ENCODE peak calls at places on chromosomes 12 and 14, in four cellular contexts. U, M, X and F are unnamed samples.

GRCh38 chr12:47768323-47768811 is 4.7 kb upstream of the SLC48A1 start:
- DNase-seq in U (peak; percentile 25), M (no peak), X (no peak), F (no peak)

GRCh38 chr14:100857196-100857922 is 31.4 kb downstream of the MEG3 start:
- DNase-seq in U (no peak), M (no peak), X (no peak), F (no peak)

GRCh38 chr12:62484234-62484633 is 17.6 kb downstream of the MON2 start:
- DNase-seq in U (no peak), M (no peak), X (no peak), F (no peak)

GRCh38 chr12:113860950-113861349 is 105.2 kb downstream of the RBM19 start:
- DNase-seq in U (peak; percentile 98), M (no peak), X (no peak), F (peak; percentile 33)

GRCh38 chr14:101225116-101225728 is 321.7 kb upstream of the RTL1 start:
- DNase-seq in U (no peak), M (no peak), X (no peak), F (peak; percentile 49)

GRCh38 chr14:79018846-79019245 is 848.7 kb downstream of the NRXN3 start:
- DNase-seq in U (peak; percentile 82), M (no peak), X (no peak), F (no peak)

GRCh38 chr12:67854351-67854750 is 134.9 kb upstream of the IFNG-AS1 start:
- DNase-seq in U (no peak), M (no peak), X (no peak), F (no peak)

GRCh38 chr14:24416254-24416931 is 13.1 kb downstream of the CBLN3 start:
- DNase-seq in U (no peak), M (no peak), X (no peak), F (peak; percentile 72)

GRCh38 chr14:64634558-64634957 is 69.7 kb upstream of the PLEKHG3 start:
- DNase-seq in U (no peak), M (no peak), X (no peak), F (no peak)

GRCh38 chr12:121796855-121797751 is 3.6 kb upstream of the RHOF start:
- DNase-seq in U (peak; percentile 83), M (peak; percentile 87), X (no peak), F (peak; percentile 72)

GRCh38 chr14:99784508-99784907 is 8.7 kb upstream of the EML1 start:
- DNase-seq in U (no peak), M (no peak), X (no peak), F (no peak)

GRCh38 chr12:131280426-131280825 is 326.7 kb downstream of the ADGRD1 start:
- DNase-seq in U (no peak), M (no peak), X (no peak), F (no peak)
- TF ChIP-seq CHD1 in U (no peak), M (no peak), X (no peak), F (no peak)

GRCh38 chr14:50932592-50933500 is 11.4 kb downstream of the PYGL start:
- DNase-seq in U (peak; percentile 8), M (no peak), X (no peak), F (no peak)
- TF ChIP-seq CHD1 in U (no peak), M (no peak), X (no peak), F (no peak)

DNA sequence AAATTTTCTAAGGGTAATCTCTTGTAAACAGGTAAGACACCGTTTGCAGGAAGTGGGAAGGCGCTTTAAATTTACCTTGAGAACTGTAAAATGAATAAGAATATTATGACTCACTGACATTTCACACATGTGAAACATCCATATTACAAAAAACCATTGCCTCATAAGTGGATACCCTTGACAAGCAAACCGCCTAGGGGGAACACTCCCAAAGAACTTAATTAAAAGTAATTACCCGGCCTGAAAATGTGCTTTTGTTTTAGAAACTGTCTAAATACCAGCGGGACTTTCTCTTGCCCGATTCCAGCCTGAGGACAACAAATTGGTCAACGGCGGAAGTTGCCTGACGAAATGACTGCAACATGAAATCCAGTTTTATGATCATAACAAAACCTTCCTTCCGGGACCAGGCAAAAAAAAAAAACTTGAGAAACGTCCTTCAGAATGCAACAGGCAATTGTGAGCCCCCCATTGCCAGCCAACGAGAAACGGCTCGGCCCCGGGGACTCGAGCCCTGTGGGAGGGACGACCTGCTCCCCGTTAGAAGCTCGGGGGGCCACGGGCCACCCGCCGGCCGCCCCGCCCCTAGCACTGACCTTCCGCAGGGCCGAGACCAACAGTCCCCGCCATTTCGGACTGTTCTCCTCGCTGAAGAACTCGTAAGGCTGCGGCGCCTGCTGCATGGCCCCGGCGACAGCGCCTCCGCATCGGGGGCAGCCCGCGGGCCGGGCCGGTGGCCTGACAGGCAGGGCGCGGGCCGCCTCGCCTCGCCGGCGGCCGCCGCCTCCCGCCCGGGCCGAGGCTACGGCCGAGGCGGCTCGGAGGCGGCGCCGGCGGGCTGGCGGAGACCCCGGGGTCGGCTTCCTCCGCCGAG is 540 bp downstream of the SOS2 start:
- DNase-seq in U (peak; percentile 59), M (no peak), X (peak; percentile 36), F (peak; percentile 41)
- TF ChIP-seq CHD1 in U (no peak), M (no peak), X (peak; percentile 52), F (peak; percentile 49)

DNA sequence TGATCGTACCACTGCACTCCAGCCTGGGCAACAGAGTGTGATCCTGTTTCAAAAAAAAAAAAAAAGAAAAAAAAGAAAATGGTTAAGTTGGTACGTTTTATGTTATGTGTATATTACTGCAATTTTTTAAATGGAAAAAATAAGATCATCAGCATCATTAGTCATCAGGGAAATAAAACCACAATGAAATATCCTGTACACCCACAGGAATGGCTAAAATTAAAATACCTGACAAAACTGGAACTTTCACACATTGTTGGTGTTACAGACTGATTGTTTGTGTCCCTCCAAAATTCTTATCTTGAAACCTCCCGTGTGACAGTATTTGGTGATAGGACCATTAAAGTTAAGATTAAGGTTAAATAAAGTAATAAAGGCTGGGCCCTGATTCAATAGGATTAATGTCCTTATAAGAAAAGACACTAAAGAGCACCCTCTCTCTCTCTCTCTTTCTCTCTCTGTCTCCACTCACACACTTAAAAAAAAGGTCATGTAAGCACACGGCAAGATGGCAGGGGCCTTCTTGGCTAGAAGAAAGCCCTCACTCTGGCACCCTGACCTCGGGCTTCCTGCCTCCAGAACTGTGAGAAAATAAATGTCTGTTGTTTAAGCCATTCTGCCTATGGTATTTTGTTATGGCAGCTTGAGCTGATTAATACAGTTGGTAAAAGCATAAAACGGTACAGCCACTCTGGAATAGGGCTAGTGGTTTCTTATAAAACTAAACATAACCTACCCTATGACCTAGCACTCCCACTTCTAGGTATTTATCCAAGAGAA is 48.4 kb upstream of the ZFP36L1 start:
- DNase-seq in U (peak; percentile 71), M (no peak), X (no peak), F (no peak)
- TF ChIP-seq CHD1 in U (no peak), M (no peak), X (no peak), F (no peak)

DNA sequence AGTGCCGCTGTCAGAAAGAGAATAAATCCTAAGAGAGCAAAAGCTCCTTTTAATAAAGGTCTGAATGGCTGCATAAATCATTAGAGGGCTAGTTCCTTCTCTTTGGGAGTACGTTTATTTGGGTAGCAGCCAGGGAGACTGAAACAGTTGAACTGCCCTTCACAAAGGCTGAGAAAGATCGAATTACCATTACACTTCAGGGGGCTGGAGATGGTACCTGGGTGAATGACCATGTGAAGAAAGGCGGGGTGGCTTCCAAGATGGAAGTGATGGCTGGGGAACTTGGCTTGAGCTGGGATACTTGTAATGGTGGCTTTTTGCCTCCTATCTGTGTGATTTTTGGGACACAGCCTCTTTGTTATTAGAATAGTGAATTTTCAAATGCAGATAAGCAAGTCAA is 1.7 kb upstream of the FGD4 start:
- DNase-seq in U (no peak), M (peak; percentile 43), X (no peak), F (no peak)
- TF ChIP-seq CHD1 in U (no peak), M (no peak), X (no peak), F (no peak)

GRCh38 chr14:73381379-73382013 is 76.8 kb downstream of the NUMB start:
- DNase-seq in U (no peak), M (no peak), X (no peak), F (no peak)
- TF ChIP-seq CHD1 in U (no peak), M (no peak), X (no peak), F (no peak)

GRCh38 chr14:50479041-50479440 is 53.3 kb downstream of the MAP4K5 start:
- DNase-seq in U (no peak), M (no peak), X (no peak), F (no peak)
- TF ChIP-seq CHD1 in U (no peak), M (no peak), X (no peak), F (no peak)